ENCODE peak calls at places on chromosomes 16 and 17, in seven cellular contexts. One of them, this sample, is unnamed.

GRCh38 chr17:81247339-81247990 is 8.3 kb downstream of the NDUFAF8 start:
- DNase-seq in GM04504: no peak
- DNase-seq in glutamatergic neuron: no peak
- DNase-seq in non-pigmented ciliary epithelial cell: no peak
- DNase-seq in IMR-90: no peak
- DNase-seq in T-helper 22 cell: no peak
- DNase-seq in aorta: no peak
- DNase-seq in this sample: no peak

GRCh38 chr17:1997146-1997586 is 28.0 kb downstream of the RTN4RL1 start:
- DNase-seq in GM04504: no peak
- DNase-seq in glutamatergic neuron: no peak
- DNase-seq in non-pigmented ciliary epithelial cell: no peak
- DNase-seq in IMR-90: no peak
- DNase-seq in T-helper 22 cell: no peak
- DNase-seq in aorta: no peak
- DNase-seq in this sample: peak

GRCh38 chr17:8221663-8222379 is 11.4 kb upstream of the AURKB start:
- DNase-seq in GM04504: peak
- DNase-seq in glutamatergic neuron: peak
- DNase-seq in non-pigmented ciliary epithelial cell: no peak
- DNase-seq in IMR-90: peak
- DNase-seq in T-helper 22 cell: peak
- DNase-seq in aorta: peak
- DNase-seq in this sample: peak

GRCh38 chr16:86787538-86787937 is 209.2 kb downstream of the FOXL1 start:
- DNase-seq in GM04504: no peak
- DNase-seq in glutamatergic neuron: no peak
- DNase-seq in non-pigmented ciliary epithelial cell: no peak
- DNase-seq in IMR-90: no peak
- DNase-seq in T-helper 22 cell: no peak
- DNase-seq in aorta: no peak
- DNase-seq in this sample: no peak

GRCh38 chr17:3038941-3039340 is 24.5 kb downstream of the OR1D5 start:
- DNase-seq in GM04504: no peak
- DNase-seq in glutamatergic neuron: no peak
- DNase-seq in non-pigmented ciliary epithelial cell: no peak
- DNase-seq in IMR-90: no peak
- DNase-seq in T-helper 22 cell: no peak
- DNase-seq in aorta: no peak
- DNase-seq in this sample: no peak

GRCh38 chr17:58960068-58960467 is 146.6 kb downstream of the TRIM37 start:
- DNase-seq in GM04504: peak
- DNase-seq in glutamatergic neuron: no peak
- DNase-seq in non-pigmented ciliary epithelial cell: peak
- DNase-seq in IMR-90: peak
- DNase-seq in T-helper 22 cell: no peak
- DNase-seq in aorta: no peak
- DNase-seq in this sample: no peak

GRCh38 chr16:31400191-31400590 is 7.1 kb downstream of the ITGAD start:
- DNase-seq in GM04504: no peak
- DNase-seq in glutamatergic neuron: no peak
- DNase-seq in non-pigmented ciliary epithelial cell: no peak
- DNase-seq in IMR-90: no peak
- DNase-seq in T-helper 22 cell: no peak
- DNase-seq in aorta: no peak
- DNase-seq in this sample: no peak

GRCh38 chr17:72122002-72122310 is 1.1 kb downstream of the SOX9 start:
- DNase-seq in GM04504: no peak
- DNase-seq in glutamatergic neuron: no peak
- DNase-seq in non-pigmented ciliary epithelial cell: no peak
- DNase-seq in IMR-90: peak
- DNase-seq in T-helper 22 cell: no peak
- DNase-seq in aorta: no peak
- DNase-seq in this sample: peak

GRCh38 chr17:31527606-31528005 is 136.1 kb downstream of the RAB11FIP4 start:
- DNase-seq in GM04504: no peak
- DNase-seq in glutamatergic neuron: peak
- DNase-seq in non-pigmented ciliary epithelial cell: no peak
- DNase-seq in IMR-90: peak
- DNase-seq in T-helper 22 cell: no peak
- DNase-seq in aorta: no peak
- DNase-seq in this sample: no peak

GRCh38 chr16:84278968-84279367 is 15.7 kb upstream of the WFDC1 start:
- DNase-seq in GM04504: no peak
- DNase-seq in glutamatergic neuron: peak
- DNase-seq in non-pigmented ciliary epithelial cell: no peak
- DNase-seq in IMR-90: no peak
- DNase-seq in T-helper 22 cell: no peak
- DNase-seq in aorta: no peak
- DNase-seq in this sample: no peak

GRCh38 chr16:21937387-21937829 is 15.8 kb upstream of the UQCRC2 start:
- DNase-seq in GM04504: no peak
- DNase-seq in glutamatergic neuron: no peak
- DNase-seq in non-pigmented ciliary epithelial cell: no peak
- DNase-seq in IMR-90: no peak
- DNase-seq in T-helper 22 cell: no peak
- DNase-seq in aorta: no peak
- DNase-seq in this sample: no peak

GRCh38 chr16:49599281-49599680 is 225.7 kb downstream of the C16orf78 start:
- DNase-seq in GM04504: no peak
- DNase-seq in glutamatergic neuron: no peak
- DNase-seq in non-pigmented ciliary epithelial cell: no peak
- DNase-seq in IMR-90: no peak
- DNase-seq in T-helper 22 cell: no peak
- DNase-seq in aorta: no peak
- DNase-seq in this sample: no peak

GRCh38 chr16:49340466-49340865 is 33.1 kb upstream of the C16orf78 start:
- DNase-seq in GM04504: no peak
- DNase-seq in glutamatergic neuron: no peak
- DNase-seq in non-pigmented ciliary epithelial cell: no peak
- DNase-seq in IMR-90: no peak
- DNase-seq in T-helper 22 cell: no peak
- DNase-seq in aorta: no peak
- DNase-seq in this sample: no peak

GRCh38 chr16:54447606-54448440 is 161.2 kb upstream of the IRX3 start:
- DNase-seq in GM04504: peak
- DNase-seq in glutamatergic neuron: no peak
- DNase-seq in non-pigmented ciliary epithelial cell: peak
- DNase-seq in IMR-90: peak
- DNase-seq in T-helper 22 cell: no peak
- DNase-seq in aorta: no peak
- DNase-seq in this sample: peak

GRCh38 chr16:66290431-66290830 is 76.1 kb upstream of the CDH5 start:
- DNase-seq in GM04504: no peak
- DNase-seq in glutamatergic neuron: no peak
- DNase-seq in non-pigmented ciliary epithelial cell: no peak
- DNase-seq in IMR-90: no peak
- DNase-seq in T-helper 22 cell: no peak
- DNase-seq in aorta: no peak
- DNase-seq in this sample: no peak

GRCh38 chr16:88398874-88399178 is 16.1 kb downstream of the ZNF469 start:
- DNase-seq in GM04504: no peak
- DNase-seq in glutamatergic neuron: no peak
- DNase-seq in non-pigmented ciliary epithelial cell: no peak
- DNase-seq in IMR-90: no peak
- DNase-seq in T-helper 22 cell: no peak
- DNase-seq in aorta: no peak
- DNase-seq in this sample: no peak

GRCh38 chr16:19291459-19291858 is 5.9 kb downstream of the CLEC19A start:
- DNase-seq in GM04504: no peak
- DNase-seq in glutamatergic neuron: no peak
- DNase-seq in non-pigmented ciliary epithelial cell: no peak
- DNase-seq in IMR-90: no peak
- DNase-seq in T-helper 22 cell: no peak
- DNase-seq in aorta: no peak
- DNase-seq in this sample: no peak

GRCh38 chr16:56450275-56450889 is 750 bp downstream of the NUDT21 start:
- DNase-seq in GM04504: no peak
- DNase-seq in glutamatergic neuron: no peak
- DNase-seq in non-pigmented ciliary epithelial cell: no peak
- DNase-seq in IMR-90: peak
- DNase-seq in T-helper 22 cell: no peak
- DNase-seq in aorta: no peak
- DNase-seq in this sample: no peak

GRCh38 chr16:88558457-88559442 is 11.5 kb upstream of the ZC3H18 start:
- DNase-seq in GM04504: no peak
- DNase-seq in glutamatergic neuron: peak
- DNase-seq in non-pigmented ciliary epithelial cell: peak
- DNase-seq in IMR-90: peak
- DNase-seq in T-helper 22 cell: no peak
- DNase-seq in aorta: peak
- DNase-seq in this sample: no peak

GRCh38 chr16:12060751-12061150 is 84.2 kb downstream of the SNX29 start:
- DNase-seq in GM04504: no peak
- DNase-seq in glutamatergic neuron: no peak
- DNase-seq in non-pigmented ciliary epithelial cell: no peak
- DNase-seq in IMR-90: no peak
- DNase-seq in T-helper 22 cell: no peak
- DNase-seq in aorta: no peak
- DNase-seq in this sample: no peak

GRCh38 chr17:39064374-39064773 is 87.1 kb downstream of the PLXDC1 start:
- DNase-seq in GM04504: peak
- DNase-seq in glutamatergic neuron: no peak
- DNase-seq in non-pigmented ciliary epithelial cell: peak
- DNase-seq in IMR-90: peak
- DNase-seq in T-helper 22 cell: no peak
- DNase-seq in aorta: no peak
- DNase-seq in this sample: no peak

GRCh38 chr17:38815576-38816193 is 9.4 kb downstream of the CWC25 start:
- DNase-seq in GM04504: no peak
- DNase-seq in glutamatergic neuron: no peak
- DNase-seq in non-pigmented ciliary epithelial cell: peak
- DNase-seq in IMR-90: peak
- DNase-seq in T-helper 22 cell: no peak
- DNase-seq in aorta: no peak
- DNase-seq in this sample: no peak

GRCh38 chr17:73645050-73645871 is 1.0 kb upstream of the SDK2 start:
- DNase-seq in GM04504: no peak
- DNase-seq in glutamatergic neuron: peak
- DNase-seq in non-pigmented ciliary epithelial cell: no peak
- DNase-seq in IMR-90: no peak
- DNase-seq in T-helper 22 cell: no peak
- DNase-seq in aorta: peak
- DNase-seq in this sample: no peak

GRCh38 chr16:71933913-71934696 is 38.8 kb downstream of the IST1 start:
- DNase-seq in GM04504: no peak
- DNase-seq in glutamatergic neuron: no peak
- DNase-seq in non-pigmented ciliary epithelial cell: peak
- DNase-seq in IMR-90: peak
- DNase-seq in T-helper 22 cell: no peak
- DNase-seq in aorta: no peak
- DNase-seq in this sample: no peak

GRCh38 chr17:35486920-35487727 is 38.6 kb upstream of the SLFN13 start:
- DNase-seq in GM04504: peak
- DNase-seq in glutamatergic neuron: no peak
- DNase-seq in non-pigmented ciliary epithelial cell: peak
- DNase-seq in IMR-90: peak
- DNase-seq in T-helper 22 cell: peak
- DNase-seq in aorta: peak
- DNase-seq in this sample: no peak

This sample was measured in T1000.